ENCODE peak calls at places on chromosomes 7 and 10, in eight cellular contexts. One of them, this sample, is unnamed.

GRCh38 chr7:68689087-68689433 is 909.2 kb upstream of the AUTS2 start:
- DNase-seq in A549: no peak
- DNase-seq in cardiac fibroblast: no peak
- DNase-seq in HCT116: no peak
- DNase-seq in Calu3: no peak
- DNase-seq in GM10248: no peak
- DNase-seq in lung: no peak
- DNase-seq in bronchial epithelial cell: no peak
- DNase-seq in this sample: no peak

GRCh38 chr7:74269757-74270277 is 15.6 kb upstream of the RFC2 start:
- DNase-seq in GM10248: peak
- DNase-seq in A549: peak
- DNase-seq in lung: no peak
- DNase-seq in cardiac fibroblast: peak
- DNase-seq in Calu3: peak
- DNase-seq in HCT116: peak
- DNase-seq in bronchial epithelial cell: peak
- DNase-seq in this sample: peak

GRCh38 chr7:87599336-87599735 is 1.3 kb downstream of the ABCB1 start:
- DNase-seq in A549: no peak
- DNase-seq in Calu3: no peak
- DNase-seq in cardiac fibroblast: no peak
- DNase-seq in HCT116: no peak
- DNase-seq in bronchial epithelial cell: no peak
- DNase-seq in lung: no peak
- DNase-seq in GM10248: peak
- DNase-seq in this sample: no peak

GRCh38 chr10:75894761-75895160 is 463.3 kb downstream of the LRMDA start:
- DNase-seq in Calu3: no peak
- DNase-seq in cardiac fibroblast: no peak
- DNase-seq in bronchial epithelial cell: no peak
- DNase-seq in HCT116: no peak
- DNase-seq in GM10248: no peak
- DNase-seq in A549: no peak
- DNase-seq in lung: no peak
- DNase-seq in this sample: no peak

GRCh38 chr7:90889210-90889609 is 293.1 kb downstream of the CDK14 start:
- DNase-seq in GM10248: no peak
- DNase-seq in lung: no peak
- DNase-seq in bronchial epithelial cell: no peak
- DNase-seq in Calu3: no peak
- DNase-seq in A549: no peak
- DNase-seq in cardiac fibroblast: no peak
- DNase-seq in HCT116: no peak
- DNase-seq in this sample: no peak

GRCh38 chr10:29546773-29547313 is 87.9 kb downstream of the SVIL start:
- DNase-seq in bronchial epithelial cell: no peak
- DNase-seq in Calu3: no peak
- DNase-seq in cardiac fibroblast: no peak
- DNase-seq in lung: no peak
- DNase-seq in A549: no peak
- DNase-seq in HCT116: no peak
- DNase-seq in GM10248: no peak
- DNase-seq in this sample: no peak

GRCh38 chr10:129104266-129105045 is 362.6 kb upstream of the MGMT start:
- DNase-seq in GM10248: no peak
- DNase-seq in A549: no peak
- DNase-seq in bronchial epithelial cell: peak
- DNase-seq in cardiac fibroblast: no peak
- DNase-seq in lung: peak
- DNase-seq in HCT116: no peak
- DNase-seq in Calu3: no peak
- DNase-seq in this sample: no peak

GRCh38 chr7:91876391-91877133 is 3.9 kb downstream of the MTERF1 start:
- DNase-seq in lung: no peak
- DNase-seq in cardiac fibroblast: peak
- DNase-seq in bronchial epithelial cell: peak
- DNase-seq in Calu3: no peak
- DNase-seq in HCT116: no peak
- DNase-seq in GM10248: no peak
- DNase-seq in A549: peak
- DNase-seq in this sample: no peak

GRCh38 chr7:157675427-157675930 is 338.7 kb downstream of the DNAJB6 start:
- DNase-seq in cardiac fibroblast: no peak
- DNase-seq in Calu3: no peak
- DNase-seq in lung: no peak
- DNase-seq in bronchial epithelial cell: no peak
- DNase-seq in HCT116: no peak
- DNase-seq in A549: no peak
- DNase-seq in GM10248: no peak
- DNase-seq in this sample: no peak

DNA sequence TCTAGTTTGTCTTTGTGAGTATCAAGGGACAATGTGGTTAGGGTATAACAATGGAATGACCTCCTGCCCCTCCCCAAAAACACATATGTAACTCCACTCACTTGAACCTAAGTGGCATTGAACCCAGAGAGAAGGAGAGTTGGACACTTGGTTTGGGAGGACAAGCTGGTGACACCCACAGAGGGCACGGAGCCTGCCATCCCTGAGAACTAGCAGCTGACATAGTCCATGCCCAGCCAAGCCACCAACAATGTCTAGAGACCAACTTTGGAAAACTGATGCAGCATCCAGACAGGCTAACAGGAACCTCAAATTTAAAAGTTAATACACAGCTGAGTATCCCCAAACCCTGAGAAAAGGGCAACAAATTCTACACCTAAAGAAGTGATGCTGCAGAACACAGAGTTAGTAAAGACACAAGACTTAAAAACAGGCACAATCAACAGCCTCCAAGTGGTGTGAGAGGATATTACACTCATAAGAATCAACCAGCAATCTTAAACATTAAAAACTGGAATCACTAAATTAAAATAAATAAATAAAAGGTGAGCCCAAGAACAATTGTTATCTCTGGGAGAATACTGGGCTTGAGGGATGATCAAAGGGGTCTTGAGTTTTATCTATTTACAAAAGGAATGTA is 27.2 kb downstream of the NUDCD3 start:
- DNase-seq in lung: no peak
- DNase-seq in GM10248: no peak
- DNase-seq in cardiac fibroblast: peak
- DNase-seq in Calu3: no peak
- DNase-seq in HCT116: no peak
- DNase-seq in A549: peak
- DNase-seq in bronchial epithelial cell: peak
- DNase-seq in this sample: no peak
- TF ChIP-seq CTCF in lung: no peak
- TF ChIP-seq CTCF in GM10248: peak
- TF ChIP-seq CTCF in cardiac fibroblast: peak
- TF ChIP-seq CTCF in Calu3: peak
- TF ChIP-seq CTCF in HCT116: peak
- TF ChIP-seq CTCF in A549: peak
- TF ChIP-seq CTCF in bronchial epithelial cell: peak
- TF ChIP-seq CTCF in this sample: peak

DNA sequence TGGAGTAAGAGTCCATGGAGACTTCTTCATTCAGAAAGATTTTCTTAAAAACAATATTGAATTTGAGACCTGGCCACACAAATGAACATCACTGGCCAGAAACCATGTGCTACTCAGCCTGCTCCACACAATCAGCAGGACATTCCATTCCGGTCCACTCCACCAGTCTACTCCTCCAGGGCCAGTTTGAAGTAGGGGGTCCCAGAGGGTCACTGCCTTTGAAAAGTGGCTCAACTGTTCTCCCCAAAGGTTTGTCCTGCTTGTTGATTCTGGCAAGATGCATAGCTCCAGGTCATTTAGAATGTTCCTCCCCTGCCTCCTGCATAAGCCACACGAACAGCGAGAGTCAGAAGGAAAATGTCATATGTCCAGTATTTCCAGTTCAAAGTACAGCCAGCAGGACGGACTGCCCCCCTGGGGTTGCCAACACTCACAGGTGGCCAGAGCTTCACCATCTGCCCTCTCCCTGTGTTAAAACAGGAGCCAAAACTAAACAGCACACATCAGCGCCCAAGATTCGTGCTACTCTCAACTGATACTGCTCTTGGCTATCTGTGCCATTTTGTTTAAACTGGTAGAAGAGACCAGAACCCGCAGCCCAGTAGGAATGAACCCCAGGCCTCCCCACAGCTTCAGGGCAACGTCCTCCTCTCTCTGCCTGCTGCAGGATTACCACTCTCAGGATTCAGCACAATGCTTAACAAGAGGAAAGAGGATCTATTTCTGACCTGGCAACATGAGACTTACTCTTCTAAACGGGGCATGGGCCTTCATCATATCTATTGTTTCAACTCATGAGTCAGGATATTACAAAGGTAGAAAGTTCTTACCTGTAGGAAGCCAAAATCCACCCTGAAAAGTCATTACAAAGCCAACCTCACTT is 11.3 kb downstream of the GRB10 start:
- DNase-seq in A549: no peak
- DNase-seq in bronchial epithelial cell: no peak
- DNase-seq in HCT116: no peak
- DNase-seq in lung: no peak
- DNase-seq in GM10248: no peak
- DNase-seq in Calu3: peak
- DNase-seq in cardiac fibroblast: no peak
- DNase-seq in this sample: no peak
- TF ChIP-seq CTCF in A549: no peak
- TF ChIP-seq CTCF in bronchial epithelial cell: no peak
- TF ChIP-seq CTCF in HCT116: no peak
- TF ChIP-seq CTCF in lung: no peak
- TF ChIP-seq CTCF in GM10248: no peak
- TF ChIP-seq CTCF in Calu3: no peak
- TF ChIP-seq CTCF in cardiac fibroblast: no peak
- TF ChIP-seq CTCF in this sample: no peak

DNA sequence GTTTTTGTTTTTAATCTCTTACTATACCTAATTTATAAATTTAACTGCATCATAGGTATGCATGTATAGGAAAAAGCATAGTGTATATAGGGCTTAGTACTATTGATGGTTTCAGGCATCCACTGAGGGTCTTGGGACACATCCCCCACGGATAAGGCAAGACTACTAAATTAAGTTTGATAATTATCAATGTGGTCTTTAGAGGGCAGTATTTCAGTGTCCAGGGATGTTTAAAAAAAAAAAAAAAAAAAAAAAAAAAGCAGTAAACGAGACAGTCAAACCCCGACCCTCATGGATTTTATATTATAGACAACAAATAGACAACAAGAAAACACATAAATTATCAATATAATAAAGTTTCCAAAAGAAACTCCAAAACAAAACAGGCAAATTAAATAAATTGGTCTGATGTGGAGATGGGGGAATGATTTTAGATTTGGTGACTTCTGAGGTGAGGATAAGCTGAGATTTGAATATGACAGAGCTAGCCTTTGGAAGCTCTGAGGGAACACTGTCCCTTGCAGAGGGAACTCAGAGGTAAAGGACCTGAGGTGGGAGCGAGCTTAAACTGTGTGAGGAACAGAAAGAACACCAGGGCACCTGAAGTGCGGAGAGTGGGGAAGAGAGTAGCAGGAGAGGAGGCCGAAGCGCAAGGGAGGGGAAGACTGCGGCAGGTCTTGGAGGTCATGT is 14.8 kb downstream of the ACSM6 start:
- DNase-seq in Calu3: no peak
- DNase-seq in bronchial epithelial cell: peak
- DNase-seq in A549: peak
- DNase-seq in HCT116: peak
- DNase-seq in GM10248: no peak
- DNase-seq in cardiac fibroblast: peak
- DNase-seq in lung: no peak
- DNase-seq in this sample: no peak
- TF ChIP-seq CTCF in Calu3: no peak
- TF ChIP-seq CTCF in bronchial epithelial cell: peak
- TF ChIP-seq CTCF in A549: peak
- TF ChIP-seq CTCF in HCT116: peak
- TF ChIP-seq CTCF in GM10248: no peak
- TF ChIP-seq CTCF in cardiac fibroblast: no peak
- TF ChIP-seq CTCF in lung: no peak
- TF ChIP-seq CTCF in this sample: peak

GRCh38 chr7:1641661-1642260 is 28.3 kb upstream of the ELFN1 start:
- DNase-seq in Calu3: no peak
- DNase-seq in GM10248: no peak
- DNase-seq in bronchial epithelial cell: no peak
- DNase-seq in HCT116: no peak
- DNase-seq in cardiac fibroblast: no peak
- DNase-seq in A549: no peak
- DNase-seq in lung: no peak
- DNase-seq in this sample: no peak

GRCh38 chr7:1639578-1640175 is 30.4 kb upstream of the ELFN1 start:
- DNase-seq in HCT116: no peak
- DNase-seq in GM10248: no peak
- DNase-seq in Calu3: no peak
- DNase-seq in lung: no peak
- DNase-seq in bronchial epithelial cell: no peak
- DNase-seq in cardiac fibroblast: no peak
- DNase-seq in A549: no peak
- DNase-seq in this sample: no peak

GRCh38 chr7:1639071-1639470 is 31.0 kb upstream of the ELFN1 start:
- DNase-seq in GM10248: no peak
- DNase-seq in lung: no peak
- DNase-seq in HCT116: no peak
- DNase-seq in cardiac fibroblast: no peak
- DNase-seq in Calu3: no peak
- DNase-seq in bronchial epithelial cell: no peak
- DNase-seq in A549: no peak
- DNase-seq in this sample: no peak

GRCh38 chr7:1641173-1641572 is 28.9 kb upstream of the ELFN1 start:
- DNase-seq in lung: no peak
- DNase-seq in A549: no peak
- DNase-seq in HCT116: no peak
- DNase-seq in cardiac fibroblast: no peak
- DNase-seq in Calu3: no peak
- DNase-seq in GM10248: no peak
- DNase-seq in bronchial epithelial cell: no peak
- DNase-seq in this sample: no peak

DNA sequence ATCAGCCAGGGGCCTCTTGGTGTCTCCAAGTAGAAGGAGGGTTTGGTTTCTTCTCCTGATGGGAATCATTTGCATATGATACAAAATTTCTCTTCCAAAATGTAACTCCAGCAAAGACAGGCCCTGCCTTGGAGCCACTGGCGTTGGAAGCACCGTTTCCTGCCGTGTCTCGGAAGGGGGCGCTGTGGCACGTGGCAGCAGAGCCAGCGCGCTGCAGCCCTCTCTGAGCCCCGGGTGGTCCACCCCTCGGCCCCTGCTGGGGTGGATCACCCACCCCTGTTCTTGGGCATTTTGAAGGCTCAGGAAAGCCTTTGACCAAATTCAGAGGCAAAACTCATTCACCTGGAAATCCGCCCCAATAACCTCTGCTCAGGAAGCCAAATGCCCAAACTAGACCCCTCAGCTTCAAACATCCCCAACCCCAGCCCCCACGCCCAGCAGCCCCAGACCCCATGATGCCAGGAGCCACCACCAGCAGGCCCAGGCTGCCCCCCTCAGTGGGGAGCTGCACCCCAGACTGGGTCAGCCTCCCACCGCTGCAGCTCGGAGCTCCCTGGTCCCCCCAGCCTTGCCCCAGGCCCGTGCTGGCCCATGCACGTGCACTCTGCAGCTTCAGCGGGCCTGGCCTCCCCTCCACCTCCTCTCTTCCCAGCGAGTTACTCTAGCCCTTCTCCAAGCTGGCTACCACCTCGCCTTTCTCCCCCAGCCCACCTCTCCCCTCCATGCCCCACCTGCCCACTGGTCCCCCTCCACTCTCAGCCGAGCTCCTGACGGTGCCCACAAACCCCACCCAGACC is 29.5 kb upstream of the ELFN1 start:
- DNase-seq in Calu3: no peak
- DNase-seq in cardiac fibroblast: no peak
- DNase-seq in bronchial epithelial cell: no peak
- DNase-seq in GM10248: no peak
- DNase-seq in lung: no peak
- DNase-seq in A549: no peak
- DNase-seq in HCT116: no peak
- DNase-seq in this sample: no peak
- TF ChIP-seq CTCF in Calu3: peak
- TF ChIP-seq CTCF in cardiac fibroblast: peak
- TF ChIP-seq CTCF in bronchial epithelial cell: peak
- TF ChIP-seq CTCF in GM10248: no peak
- TF ChIP-seq CTCF in lung: no peak
- TF ChIP-seq CTCF in A549: peak
- TF ChIP-seq CTCF in HCT116: no peak
- TF ChIP-seq CTCF in this sample: no peak

This sample was measured in nephron progenitor cell.